ENCODE peak calls at places on chromosomes 4 and X, in eight cellular contexts. M, C, J, A, V, F, D and L are unnamed samples. For H3K4me1, the result is how much of the 10 kb centered on the place peaks cover.

GRCh38 chr4:97504713-97505112 is 638.6 kb downstream of the STPG2 start:
- DNase-seq in D (no peak), M (no peak), A (no peak), J (no peak), C (no peak), F (peak), V (no peak), L (no peak)

GRCh38 chr4:48127882-48128394 is 6.1 kb downstream of the TXK start:
- DNase-seq in A (peak), D (peak), V (no peak), C (peak), F (peak), M (peak), J (peak), L (peak)

GRCh38 chrX:124257924-124258706 is 74.3 kb upstream of the TEX13D start:
- DNase-seq in J (peak), V (no peak), D (no peak), A (no peak), F (no peak), M (no peak), C (no peak), L (no peak)

GRCh38 chr4:67565284-67565683 is 6.8 kb downstream of the STAP1 start:
- DNase-seq in M (no peak), J (no peak), F (no peak), A (no peak), C (no peak), D (no peak), V (no peak), L (no peak)

GRCh38 chr4:177480796-177481195 is 38.6 kb upstream of the AGA start:
- DNase-seq in M (no peak), F (no peak), A (no peak), D (no peak), C (no peak), V (no peak), J (peak), L (peak)

GRCh38 chr4:74675673-74676279 is 118.5 kb downstream of the BTC start:
- DNase-seq in D (no peak), M (no peak), F (peak), V (no peak), A (peak), J (peak), C (no peak), L (peak)

GRCh38 chr4:173493041-173493440 is 37.0 kb downstream of the HAND2 start:
- DNase-seq in F (no peak), J (no peak), M (no peak), D (no peak), A (no peak), C (no peak), V (no peak), L (no peak)

GRCh38 chrX:140274761-140275525 is 229.9 kb downstream of the SOX3 start:
- DNase-seq in A (peak), J (peak), D (no peak), C (no peak), M (no peak), F (peak), V (no peak), L (peak)

GRCh38 chrX:124493984-124494383 is 147.6 kb downstream of the SH2D1A start:
- DNase-seq in J (no peak), V (no peak), M (no peak), C (no peak), D (no peak), A (no peak), F (no peak), L (no peak)

GRCh38 chrX:2863646-2864045 is 34.9 kb downstream of the GYG2 start:
- DNase-seq in A (no peak), V (no peak), D (no peak), M (no peak), J (no peak), C (no peak), F (peak), L (peak)

GRCh38 chrX:74422029-74422352 is 698 bp downstream of the SLC16A2 start:
- DNase-seq in F (no peak), C (no peak), D (no peak), V (peak), A (no peak), J (no peak), M (no peak), L (no peak)

GRCh38 chr4:5858020-5858769 is 34.7 kb downstream of the CRMP1 start:
- DNase-seq in M (no peak), F (peak), D (no peak), A (no peak), C (no peak), J (no peak), V (no peak), L (no peak)

GRCh38 chr4:137576437-137576836 is 44.1 kb upstream of the PCDH18 start:
- DNase-seq in M (no peak), A (no peak), D (no peak), C (no peak), V (no peak), J (no peak), F (no peak), L (no peak)

GRCh38 chr4:42642136-42642797 is 14.6 kb downstream of the ATP8A1 start:
- DNase-seq in C (no peak), J (no peak), D (no peak), A (peak), M (no peak), V (no peak), F (no peak), L (no peak)

GRCh38 chr4:96677499-96677898 is 837.6 kb downstream of the PDHA2 start:
- DNase-seq in F (no peak), A (peak), M (no peak), C (no peak), D (no peak), J (peak), V (no peak), L (peak)

GRCh38 chrX:10282490-10282889 is 125.7 kb downstream of the CLCN4 start:
- DNase-seq in J (no peak), A (no peak), M (no peak), V (no peak), C (no peak), F (no peak), D (no peak), L (no peak)

GRCh38 chr4:88017516-88018302 is 10.3 kb downstream of the PKD2 start:
- DNase-seq in C (peak), V (no peak), M (no peak), J (peak), D (peak), A (peak), F (no peak), L (peak)

GRCh38 chr4:159049780-159050375 is 53.0 kb upstream of the RAPGEF2 start:
- DNase-seq in A (no peak), V (no peak), M (no peak), F (no peak), J (no peak), C (no peak), D (no peak), L (no peak)

GRCh38 chrX:73562458-73562857 is 539 bp upstream of the CHIC1 start:
- DNase-seq in A (no peak), C (peak), F (no peak), V (no peak), M (no peak), D (no peak), J (peak), L (peak)

GRCh38 chrX:118655561-118656246 is 71.7 kb upstream of the IL13RA1 start:
- DNase-seq in C (peak), D (no peak), V (no peak), A (peak), M (no peak), J (peak), F (no peak), L (peak)

GRCh38 chr4:3291969-3292570 is 751 bp upstream of the RGS12 start:
- DNase-seq in D (peak), F (peak), J (peak), A (peak), V (peak), M (peak), C (no peak), L (no peak)

GRCh38 chrX:4935387-4935786 is 1221.9 kb upstream of the PRKX start:
- DNase-seq in V (no peak), M (no peak), F (no peak), D (no peak), A (peak), J (no peak), C (no peak), L (peak)

GRCh38 chr4:182770259-182770968 is 146.8 kb downstream of the DCTD start:
- DNase-seq in D (no peak), J (no peak), C (no peak), F (peak), A (no peak), V (no peak), M (no peak), L (no peak)

GRCh38 chr4:153538408-153539057 is 72.4 kb downstream of the TMEM131L start:
- DNase-seq in C (no peak), A (no peak), D (peak), J (peak), F (no peak), V (no peak), M (no peak), L (no peak)

GRCh38 chr4:101183658-101184373 is 163.5 kb downstream of the PPP3CA start:
- DNase-seq in V (no peak), D (no peak), M (no peak), J (no peak), C (peak), F (no peak), A (peak), L (peak)

GRCh38 chrX:138765061-138765460 is 53.5 kb upstream of the FGF13 start:
- DNase-seq in F (no peak), V (no peak), J (peak), M (no peak), C (no peak), D (no peak), A (peak), L (no peak)

GRCh38 chrX:45070116-45071007 is 130.3 kb downstream of the DIPK2B start:
- DNase-seq in C (no peak), A (peak), V (no peak), M (no peak), F (peak), J (peak), D (no peak), L (peak)

GRCh38 chr4:73593631-73594241 is 26.5 kb downstream of the RASSF6 start:
- DNase-seq in F (peak), M (no peak), V (no peak), D (no peak), A (peak), J (peak), C (no peak), L (no peak)

GRCh38 chrX:51487960-51488267 is 8.5 kb downstream of the NUDT11 start:
- DNase-seq in M (no peak), A (no peak), D (no peak), C (no peak), V (no peak), F (no peak), J (no peak), L (no peak)

GRCh38 chr4:28211714-28212470 is 1351.3 kb downstream of the STIM2 start:
- DNase-seq in V (no peak), M (no peak), A (no peak), J (no peak), D (no peak), C (no peak), F (no peak), L (no peak)

GRCh38 chr4:28209371-28209924 is 1348.8 kb downstream of the STIM2 start:
- DNase-seq in A (no peak), F (no peak), D (no peak), M (no peak), C (no peak), J (no peak), V (no peak), L (no peak)
- TF ChIP-seq CTCF in A (no peak), F (no peak), D (no peak), M (no peak), C (no peak), J (no peak), V (no peak), L (no peak)

GRCh38 chr4:139018971-139019758 is 3.6 kb downstream of the NOCT start:
- DNase-seq in V (no peak), J (peak), A (no peak), M (no peak), C (no peak), F (no peak), D (no peak), L (no peak)
- H3K4me1 ChIP-seq in V (under half), J (under half), A (under half), M (under half), C (under half), F (under half), D (under half), L (under half)

GRCh38 chr4:124028172-124028571 is 631.6 kb downstream of the SPRY1 start:
- DNase-seq in A (no peak), F (no peak), V (no peak), M (no peak), D (no peak), J (peak), C (no peak), L (no peak)
- TF ChIP-seq CTCF in A (no peak), F (no peak), V (no peak), M (no peak), D (no peak), J (no peak), C (no peak), L (no peak)

GRCh38 chr4:184805462-184806245 is 20.1 kb downstream of the ACSL1 start:
- DNase-seq in D (no peak), C (peak), F (no peak), J (peak), A (peak), M (peak), V (peak), L (peak)
- H3K4me1 ChIP-seq in D (under half), C (half or more), F (under half), J (under half), A (half or more), M (under half), V (half or more), L (under half)

GRCh38 chr4:112817933-112818921 is 181.3 kb downstream of the LARP7 start:
- DNase-seq in F (peak), J (peak), M (peak), V (peak), D (peak), C (no peak), A (peak), L (peak)
- TF ChIP-seq CTCF in F (no peak), J (no peak), M (no peak), V (no peak), D (no peak), C (no peak), A (no peak), L (peak)

GRCh38 chr4:8648296-8648695 is 55.7 kb downstream of the CPZ start:
- DNase-seq in J (no peak), D (no peak), F (no peak), A (no peak), V (no peak), M (no peak), C (no peak), L (no peak)
- H3K4me1 ChIP-seq in J (under half), D (under half), F (under half), A (under half), V (under half), M (under half), C (under half), L (under half)

GRCh38 chr4:184282895-184283654 is 65.4 kb upstream of the ENPP6 start:
- DNase-seq in C (no peak), A (no peak), V (no peak), J (peak), D (no peak), F (no peak), M (no peak), L (no peak)
- TF ChIP-seq CTCF in C (no peak), A (no peak), V (no peak), J (no peak), D (no peak), F (no peak), M (no peak), L (no peak)

GRCh38 chr4:7206385-7206784 is 14.0 kb downstream of the SORCS2 start:
- DNase-seq in J (peak), C (peak), A (peak), F (peak), D (peak), V (peak), M (peak), L (peak)

GRCh38 chr4:7206856-7207567 is 14.7 kb downstream of the SORCS2 start:
- DNase-seq in D (peak), V (peak), F (peak), C (peak), J (peak), A (peak), M (peak), L (peak)

GRCh38 chr4:7202391-7202790 is 10.1 kb downstream of the SORCS2 start:
- DNase-seq in V (no peak), M (no peak), A (no peak), D (no peak), J (no peak), C (no peak), F (no peak), L (no peak)

GRCh38 chr4:7207791-7208231 is 15.5 kb downstream of the SORCS2 start:
- DNase-seq in M (no peak), J (no peak), C (no peak), A (no peak), V (no peak), F (no peak), D (no peak), L (no peak)

GRCh38 chr4:7204656-7205387 is 12.5 kb downstream of the SORCS2 start:
- DNase-seq in A (no peak), M (peak), F (no peak), V (no peak), D (no peak), J (no peak), C (no peak), L (no peak)
- H3K4me1 ChIP-seq in A (half or more), M (under half), F (under half), V (under half), D (under half), J (under half), C (under half), L (under half)